ENCODE peak calls at places on chromosomes 2 and 18, in seven cellular contexts. P is activated CD8-positive, alpha-beta T cell treated with anti-CD3 and anti-CD28 coated beads for 36 hours; T is SHP77; K is activated T-cell treated with anti-CD3 and anti-CD28 coated beads, Interleukin-2, amount 50 U/mL, for 72 hours; M is NCI-H1092 treated with DMSO at 0.1 percent for 48 hours; L is NCI-H446 treated with DMSO at 0.1 percent for 48 hours; O is non-pigmented ciliary epithelial cell. N is an unnamed sample.

GRCh38 chr2:182379235-182379634 is 47.6 kb downstream of the PDE1A start:
- DNase-seq in P (no peak), T (peak), K (no peak), M (peak), L (peak), O (no peak), N (no peak)

GRCh38 chr18:12686100-12686499 is 16.4 kb downstream of the CEP76 start:
- DNase-seq in P (peak), T (no peak), K (no peak), M (no peak), L (no peak), O (no peak), N (no peak)

GRCh38 chr2:238846503-238847431 is 1.1 kb upstream of the TWIST2 start:
- DNase-seq in P (no peak), T (no peak), K (no peak), M (no peak), L (no peak), O (no peak), N (peak)

GRCh38 chr2:189580662-189581353 is at the start of gene SLC40A1:
- DNase-seq in P (peak), T (peak), K (peak), M (peak), L (peak), O (no peak), N (peak)

GRCh38 chr2:216632952-216633615 is at the start of gene IGFBP2:
- DNase-seq in P (peak), T (peak), K (peak), M (peak), L (no peak), O (no peak), N (no peak)

GRCh38 chr2:166180951-166181812 is 53.4 kb upstream of the SCN1A start:
- DNase-seq in P (peak), T (no peak), K (peak), M (peak), L (no peak), O (no peak), N (peak)

GRCh38 chr2:196391149-196391479 is 219.7 kb upstream of the STK17B start:
- DNase-seq in P (no peak), T (no peak), K (no peak), M (no peak), L (no peak), O (no peak), N (no peak)

GRCh38 chr2:217853301-217853881 is 149.4 kb downstream of the TNS1 start:
- DNase-seq in P (no peak), T (no peak), K (no peak), M (no peak), L (no peak), O (no peak), N (no peak)

GRCh38 chr2:165573534-165574461 is 104.3 kb downstream of the CSRNP3 start:
- DNase-seq in P (no peak), T (peak), K (no peak), M (peak), L (peak), O (no peak), N (peak)

GRCh38 chr2:103155308-103155707 is 393.5 kb downstream of the TMEM182 start:
- DNase-seq in P (no peak), T (no peak), K (no peak), M (no peak), L (no peak), O (no peak), N (no peak)

GRCh38 chr2:99863236-99863913 is 279.0 kb downstream of the AFF3 start:
- DNase-seq in P (no peak), T (no peak), K (no peak), M (no peak), L (no peak), O (no peak), N (no peak)

GRCh38 chr2:121903037-121903689 is 147.7 kb downstream of the TSN start:
- DNase-seq in P (no peak), T (peak), K (no peak), M (peak), L (peak), O (no peak), N (no peak)

GRCh38 chr2:39837856-39838453 is 58.9 kb upstream of the THUMPD2 start:
- DNase-seq in P (peak), T (peak), K (no peak), M (no peak), L (no peak), O (no peak), N (no peak)

GRCh38 chr2:110732422-110733413 is at the start of gene ACOXL:
- DNase-seq in P (peak), T (no peak), K (no peak), M (no peak), L (no peak), O (no peak), N (peak)

GRCh38 chr18:7696846-7697245 is 129.7 kb downstream of the PTPRM start:
- DNase-seq in P (no peak), T (no peak), K (no peak), M (no peak), L (no peak), O (no peak), N (no peak)

GRCh38 chr2:61117534-61117933 is 44.5 kb upstream of the C2orf74 start:
- DNase-seq in P (no peak), T (no peak), K (no peak), M (no peak), L (no peak), O (no peak), N (no peak)

GRCh38 chr2:43152186-43152585 is 74.2 kb downstream of the ZFP36L2 start:
- DNase-seq in P (no peak), T (no peak), K (no peak), M (no peak), L (no peak), O (no peak), N (no peak)

GRCh38 chr2:98605076-98605475 is 3.2 kb downstream of the COA5 start:
- DNase-seq in P (no peak), T (no peak), K (no peak), M (no peak), L (no peak), O (no peak), N (no peak)

GRCh38 chr2:49490710-49491109 is 336.4 kb upstream of the FSHR start:
- DNase-seq in P (peak), T (peak), K (no peak), M (peak), L (no peak), O (no peak), N (peak)

GRCh38 chr18:36454848-36455458 is 157.4 kb downstream of the FHOD3 start:
- DNase-seq in P (no peak), T (peak), K (no peak), M (peak), L (no peak), O (no peak), N (no peak)

GRCh38 chr2:156401863-156402262 is 34.3 kb upstream of the GPD2 start:
- DNase-seq in P (no peak), T (no peak), K (no peak), M (no peak), L (no peak), O (no peak), N (no peak)

N was measured in lower lobe of right lung.